ENCODE peak calls at places on chromosomes 13 and 19, in nine cellular contexts. W is astrocyte of the spinal cord; R is fibroblast of lung; S is glutamatergic neuron; A is thoracic aorta; B is AG10803; Z is CD4-positive, alpha-beta T cell; C is CD8-positive, alpha-beta T cell; J is left lung. D is an unnamed sample.

GRCh38 chr19:38993271-38993670 is 17.7 kb upstream of the FBXO17 start:
- DNase-seq in W (no peak), R (no peak), S (no peak), A (no peak), B (peak; percentile 55), Z (no peak), C (no peak), J (no peak), D (peak; percentile 70)

GRCh38 chr13:61592489-61592888 is 176.8 kb upstream of the PCDH20 start:
- DNase-seq in W (no peak), R (no peak), S (no peak), A (no peak), B (no peak), Z (no peak), C (no peak), J (no peak), D (no peak)

GRCh38 chr13:114222461-114222968 is 12.2 kb upstream of the CDC16 start:
- DNase-seq in W (no peak), R (peak; percentile 39), S (no peak), A (no peak), B (no peak), Z (no peak), C (no peak), J (no peak), D (no peak)

GRCh38 chr19:3516675-3517207 is 10.6 kb downstream of the FZR1 start:
- DNase-seq in W (no peak), R (no peak), S (no peak), A (no peak), B (no peak), Z (peak; percentile 50), C (peak; percentile 29), J (no peak), D (no peak)

GRCh38 chr13:104310861-104311260 is 1244.6 kb upstream of the SLC10A2 start:
- DNase-seq in W (peak; percentile 33), R (no peak), S (no peak), A (no peak), B (no peak), Z (no peak), C (no peak), J (no peak), D (no peak)

GRCh38 chr13:65679240-65679639 is 1550.9 kb downstream of the PCDH9 start:
- DNase-seq in W (peak; percentile 46), R (peak; percentile 40), S (no peak), A (no peak), B (peak; percentile 1), Z (no peak), C (no peak), J (no peak), D (no peak)

GRCh38 chr19:10339380-10339960 is at the start of gene ICAM3:
- DNase-seq in W (no peak), R (no peak), S (no peak), A (no peak), B (no peak), Z (peak; percentile 55), C (peak; percentile 59), J (peak; percentile 70), D (no peak)

GRCh38 chr13:109724603-109725002 is 61.8 kb downstream of the IRS2 start:
- DNase-seq in W (no peak), R (no peak), S (no peak), A (no peak), B (no peak), Z (no peak), C (no peak), J (no peak), D (no peak)

GRCh38 chr19:11261902-11262839 is at the start of gene DOCK6:
- DNase-seq in W (no peak), R (no peak), S (peak; percentile 81), A (no peak), B (no peak), Z (no peak), C (no peak), J (no peak), D (no peak)

GRCh38 chr19:35224681-35225604 is 3.6 kb downstream of the FAM187B start:
- DNase-seq in W (no peak), R (no peak), S (no peak), A (no peak), B (no peak), Z (no peak), C (no peak), J (peak; percentile 73), D (no peak)

GRCh38 chr19:8513687-8514504 is at the start of gene ZNF414:
- DNase-seq in W (peak; percentile 98), R (peak; percentile 95), S (peak; percentile 99), A (peak; percentile 90), B (peak; percentile 97), Z (peak; percentile 94), C (peak; percentile 97), J (peak; percentile 95), D (peak; percentile 95)
- TF ChIP-seq CTCF in W (no peak), R (no peak), S (no peak), A (no peak), B (no peak), Z (no peak), C (no peak), J (no peak), D (no peak)

GRCh38 chr19:984165-984967 is at the start of gene WDR18:
- DNase-seq in W (peak; percentile 83), R (peak; percentile 83), S (peak; percentile 94), A (peak; percentile 80), B (peak; percentile 80), Z (peak; percentile 83), C (peak; percentile 90), J (peak; percentile 94), D (peak; percentile 97)
- TF ChIP-seq CTCF in W (no peak), R (no peak), S (no peak), A (no peak), B (no peak), Z (no peak), C (no peak), J (no peak), D (no peak)

GRCh38 chr19:57587529-57587928 is 3.6 kb downstream of the ZIK1 start:
- DNase-seq in W (peak; percentile 55), R (no peak), S (no peak), A (no peak), B (peak; percentile 81), Z (no peak), C (no peak), J (no peak), D (peak; percentile 23)

GRCh38 chr19:57583104-57583520 is 833 bp upstream of the ZIK1 start:
- DNase-seq in W (no peak), R (no peak), S (no peak), A (no peak), B (no peak), Z (no peak), C (no peak), J (no peak), D (no peak)

GRCh38 chr19:57578487-57579205 is at the start of gene ZNF416:
- DNase-seq in W (peak; percentile 99), R (peak; percentile 99), S (peak; percentile 93), A (peak; percentile 96), B (peak; percentile 98), Z (peak; percentile 92), C (peak; percentile 91), J (peak; percentile 97), D (peak; percentile 98)

GRCh38 chr19:57583521-57584416 is at the start of gene ZIK1:
- DNase-seq in W (peak; percentile 95), R (peak; percentile 96), S (peak; percentile 94), A (peak; percentile 43), B (peak; percentile 91), Z (peak; percentile 81), C (peak; percentile 80), J (peak; percentile 92), D (peak; percentile 83)
- TF ChIP-seq CTCF in W (no peak), R (no peak), S (no peak), A (no peak), B (no peak), Z (no peak), C (peak; percentile 12), J (no peak), D (no peak)

GRCh38 chr13:26759907-26760834 is at the start of gene GPR12:
- DNase-seq in W (peak; percentile 1), R (peak; percentile 11), S (peak; percentile 26), A (no peak), B (peak; percentile 12), Z (no peak), C (no peak), J (no peak), D (no peak)
- TF ChIP-seq CTCF in W (no peak), R (no peak), S (no peak), A (no peak), B (no peak), Z (no peak), C (no peak), J (no peak), D (no peak)

GRCh38 chr19:7326105-7326877 is 22.4 kb upstream of the ARHGEF18 start:
- DNase-seq in W (peak; percentile 4), R (peak; percentile 11), S (no peak), A (no peak), B (peak; percentile 5), Z (no peak), C (no peak), J (no peak), D (no peak)
- TF ChIP-seq CTCF in W (peak; percentile 35), R (peak; percentile 10), S (peak; percentile 39), A (peak; percentile 14), B (peak; percentile 34), Z (peak; percentile 43), C (peak; percentile 38), J (no peak), D (peak; percentile 36)

DNA sequence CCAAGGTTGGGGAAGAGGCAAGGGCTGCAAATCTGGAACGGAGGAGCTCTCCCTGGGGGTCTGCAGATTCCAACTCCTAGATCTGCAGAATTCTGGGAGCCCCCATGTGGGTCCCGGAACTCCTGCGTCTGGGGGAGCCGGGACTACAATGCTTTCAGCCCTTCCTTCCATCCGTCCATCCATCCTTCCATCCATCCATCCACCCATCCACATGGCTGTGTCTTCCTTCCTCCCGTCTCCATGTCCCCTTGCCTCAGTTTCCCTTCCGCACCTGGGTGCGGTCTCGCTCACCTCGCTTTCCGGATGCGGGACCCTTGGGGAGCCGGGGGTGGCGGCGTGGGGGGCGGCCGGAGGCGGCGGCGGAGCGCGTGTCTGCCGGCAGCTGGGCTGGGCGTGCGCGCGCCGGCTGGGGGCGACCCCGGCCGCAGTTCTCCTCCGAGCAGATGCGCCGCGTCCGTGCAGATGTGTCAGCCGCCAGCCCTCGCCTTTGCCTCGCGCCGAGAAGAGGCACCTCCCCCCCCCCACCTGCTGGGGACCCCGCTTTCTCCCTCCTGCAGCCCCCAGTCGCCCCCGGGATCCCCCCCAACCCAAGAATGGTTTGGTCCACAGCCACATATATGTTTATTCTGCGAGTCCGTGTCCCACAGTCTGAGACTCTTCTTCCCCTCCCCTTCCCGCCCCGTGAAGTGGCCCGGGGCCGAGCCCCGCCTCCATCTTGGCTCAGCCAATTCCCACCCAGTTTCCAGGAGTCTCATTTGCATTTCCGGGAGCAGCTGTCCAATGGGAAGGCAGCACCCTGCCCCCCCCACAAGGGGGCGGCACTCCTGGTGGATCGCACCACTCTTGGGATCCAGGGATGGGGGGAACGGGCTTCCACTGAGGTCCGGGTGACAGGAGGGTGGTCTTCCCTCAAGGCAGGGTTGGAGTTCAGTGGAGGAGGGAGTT is 8.8 kb downstream of the ISOC2 start:
- DNase-seq in W (peak; percentile 83), R (peak; percentile 65), S (peak; percentile 86), A (no peak), B (peak; percentile 59), Z (peak; percentile 58), C (no peak), J (no peak), D (peak; percentile 73)
- TF ChIP-seq CTCF in W (no peak), R (no peak), S (peak; percentile 54), A (no peak), B (peak; percentile 21), Z (no peak), C (no peak), J (no peak), D (no peak)

D was measured in RWPE1.